ENCODE peak calls at places on chromosome 6, in nine cellular contexts. X is IMR-90, R is ovary, E is gastrocnemius medialis, L is A549, W is stomach, V is adrenal gland, Y is HCT116, F is tibial nerve. U is an unnamed sample.

GRCh38 chr6:48664850-48665249 is 553.9 kb upstream of the PTCHD4 start:
- DNase-seq in Y (no peak), E (no peak), R (no peak), W (no peak), F (no peak), X (peak; percentile 15), V (no peak), L (no peak), U (no peak)

GRCh38 chr6:160015778-160016684 is 47.1 kb downstream of the IGF2R start:
- DNase-seq in W (no peak), Y (no peak), E (no peak), L (no peak), V (no peak), F (no peak), X (no peak), R (no peak), U (no peak)

GRCh38 chr6:13511913-13512717 is 24.7 kb upstream of the GFOD1 start:
- DNase-seq in E (no peak), F (no peak), L (no peak), V (peak; percentile 51), W (no peak), Y (no peak), X (no peak), R (no peak), U (peak; percentile 72)

GRCh38 chr6:29466241-29466640 is 9.3 kb downstream of the OR2H1 start:
- DNase-seq in R (no peak), E (no peak), F (no peak), L (no peak), W (no peak), X (no peak), V (no peak), Y (no peak), U (no peak)

GRCh38 chr6:158605266-158605878 is 39.2 kb downstream of the DYNLT1 start:
- DNase-seq in E (no peak), W (peak; percentile 61), X (peak; percentile 77), V (peak; percentile 69), R (peak; percentile 50), Y (peak; percentile 48), L (peak; percentile 59), F (peak; percentile 25), U (no peak)

GRCh38 chr6:12222405-12223366 is 67.5 kb upstream of the EDN1 start:
- DNase-seq in Y (no peak), X (no peak), F (no peak), W (no peak), E (no peak), L (no peak), R (no peak), V (no peak), U (no peak)

GRCh38 chr6:37242429-37243052 is 15.0 kb upstream of the TBC1D22B start:
- DNase-seq in V (peak; percentile 67), W (no peak), R (peak; percentile 60), E (no peak), F (no peak), Y (peak; percentile 82), X (peak; percentile 99), L (peak; percentile 52), U (no peak)

GRCh38 chr6:91082311-91082803 is 495.5 kb upstream of the MAP3K7 start:
- DNase-seq in L (no peak), R (peak; percentile 21), X (peak; percentile 40), W (no peak), E (no peak), V (peak; percentile 22), F (no peak), Y (no peak), U (no peak)

GRCh38 chr6:32484614-32484998 is 44.9 kb downstream of the HLA-DRA start:
- DNase-seq in F (no peak), W (no peak), X (no peak), L (no peak), V (no peak), Y (no peak), R (no peak), E (no peak), U (no peak)
- H3K27ac ChIP-seq in F (no peak overlapping the region), W (no peak overlapping the region), X (no peak overlapping the region), L (no peak overlapping the region), V (no peak overlapping the region), Y (no peak overlapping the region), R (no peak overlapping the region), E (no peak overlapping the region), U (no peak overlapping the region)

GRCh38 chr6:138403324-138403800 is 661 bp upstream of the HEBP2 start:
- DNase-seq in E (peak; percentile 8), R (peak; percentile 36), V (peak; percentile 34), W (peak; percentile 36), Y (no peak), F (no peak), L (peak; percentile 25), X (no peak), U (peak; percentile 53)

GRCh38 chr6:138401960-138402832 is 1.8 kb upstream of the HEBP2 start:
- DNase-seq in L (no peak), W (no peak), X (no peak), V (no peak), Y (no peak), F (no peak), R (no peak), E (no peak), U (no peak)

GRCh38 chr6:138402833-138403187 is 1.2 kb upstream of the HEBP2 start:
- DNase-seq in F (no peak), R (no peak), V (no peak), W (no peak), L (no peak), E (no peak), Y (no peak), X (no peak), U (no peak)

GRCh38 chr6:138397128-138397814 is 6.8 kb upstream of the HEBP2 start:
- DNase-seq in W (no peak), E (no peak), L (no peak), X (peak; percentile 32), Y (no peak), F (no peak), R (no peak), V (no peak), U (no peak)

DNA sequence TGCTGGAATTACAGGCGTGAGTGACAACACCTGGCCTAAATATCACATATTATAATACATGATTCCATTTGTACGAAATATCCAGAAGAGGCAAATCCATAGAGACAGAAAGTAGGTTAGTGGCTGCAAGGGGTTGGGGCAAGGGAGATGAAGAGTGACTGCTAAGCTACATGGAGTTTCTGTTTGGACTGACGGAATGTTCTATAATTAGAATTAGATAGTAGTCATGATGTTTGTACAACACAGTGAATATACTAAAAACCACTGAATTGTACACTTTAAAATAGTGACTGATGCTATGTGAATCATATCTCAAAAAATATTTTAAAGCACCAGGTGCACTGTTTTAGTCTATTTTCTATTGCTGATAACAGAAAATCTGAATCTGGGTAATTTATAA is 3.7 kb upstream of the HEBP2 start:
- DNase-seq in E (no peak), V (no peak), F (no peak), W (no peak), R (no peak), X (peak; percentile 64), Y (no peak), L (no peak), U (no peak)
- TF ChIP-seq CTCF in E (no peak), V (no peak), F (no peak), W (no peak), R (no peak), X (no peak), Y (no peak), L (no peak), U (no peak)

GRCh38 chr6:44302856-44303255 is 10.3 kb downstream of the AARS2 start:
- DNase-seq in X (no peak), Y (no peak), E (no peak), W (no peak), V (no peak), R (no peak), L (no peak), F (no peak), U (no peak)

GRCh38 chr6:44303842-44304241 is 9.3 kb downstream of the AARS2 start:
- DNase-seq in R (no peak), Y (no peak), W (no peak), L (no peak), F (no peak), V (no peak), E (no peak), X (no peak), U (no peak)

GRCh38 chr6:44305200-44305725 is 7.9 kb downstream of the AARS2 start:
- DNase-seq in Y (no peak), L (no peak), E (no peak), W (no peak), R (no peak), X (no peak), V (no peak), F (no peak), U (no peak)

GRCh38 chr6:44306710-44307109 is 6.4 kb downstream of the AARS2 start:
- DNase-seq in F (no peak), E (no peak), L (no peak), Y (no peak), V (no peak), W (no peak), X (no peak), R (no peak), U (no peak)

DNA sequence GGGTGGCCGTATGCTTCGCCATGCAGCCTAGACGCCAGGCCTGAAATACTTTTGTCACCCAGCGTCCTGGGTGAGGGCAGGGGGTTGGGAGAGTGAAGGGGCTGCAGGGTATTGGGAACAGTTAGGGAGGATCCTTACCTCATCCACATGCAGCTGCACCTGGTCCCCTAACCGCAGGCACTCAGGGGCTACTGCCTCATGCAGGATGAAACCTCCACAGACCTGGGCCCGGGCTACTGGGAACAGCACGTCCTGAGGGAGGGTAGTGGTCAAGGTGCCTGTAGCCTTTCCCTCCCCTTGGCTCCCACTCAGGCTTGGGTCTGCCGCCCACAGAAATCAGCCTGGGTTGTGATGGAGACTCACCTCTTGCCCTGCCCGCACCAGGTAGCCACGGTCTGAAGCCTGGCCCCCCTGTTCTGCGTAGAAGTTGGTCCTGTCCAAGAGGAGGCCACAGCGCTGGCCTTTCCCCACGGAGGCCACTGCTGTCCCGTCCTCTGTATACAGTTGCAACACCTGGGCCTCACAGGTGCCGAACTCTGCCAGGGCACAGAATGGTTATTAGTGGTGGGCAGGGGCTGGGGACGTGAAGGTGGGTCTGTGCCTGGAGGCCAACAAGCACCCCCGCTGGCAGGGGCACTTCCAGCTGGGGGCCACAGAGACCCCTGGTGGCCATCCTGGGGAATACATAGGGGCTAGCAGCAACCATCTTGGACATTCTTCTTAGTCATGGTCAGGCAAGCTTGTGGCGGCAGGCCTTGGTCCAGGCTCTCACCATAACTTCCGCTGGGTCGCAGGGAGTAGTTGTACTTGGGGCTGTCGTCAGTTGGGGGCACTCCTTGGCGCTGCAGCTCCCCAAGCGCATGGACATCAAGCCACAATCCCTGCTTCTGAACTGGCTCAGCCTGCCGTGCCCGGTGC is 8.6 kb downstream of the AARS2 start:
- DNase-seq in E (no peak), W (no peak), V (peak; percentile 34), Y (peak; percentile 10), R (no peak), X (peak; percentile 35), L (peak; percentile 35), F (no peak), U (no peak)
- TF ChIP-seq POLR2A in E (no peak), W (no peak), V (no peak), Y (no peak), R (no peak), X (no peak), L (no peak), F (no peak), U (no peak)

GRCh38 chr6:43175676-43176422 is 4.8 kb downstream of the SRF start:
- DNase-seq in F (no peak), X (no peak), Y (no peak), L (no peak), W (no peak), V (no peak), E (no peak), R (no peak), U (no peak)
- H3K27ac ChIP-seq in F (peak overlapping the region; percentile 100), X (peak overlapping the region; percentile 18), Y (no peak overlapping the region), L (no peak overlapping the region), W (peak overlapping the region; percentile 99), V (peak overlapping the region; percentile 94), E (peak overlapping the region; percentile 98), R (no peak overlapping the region), U (no peak overlapping the region)

U was measured in heart left ventricle.